ENCODE peak calls at places on chromosomes 2 and 18, in four cellular contexts. One of them, this sample, is unnamed.

GRCh38 chr2:120260736-120261135 is 8.1 kb downstream of the RALB start:
- DNase-seq in HL-60: no peak
- DNase-seq in neural progenitor cell: no peak
- DNase-seq in astrocyte of the cerebellum: no peak
- DNase-seq in this sample: no peak

GRCh38 chr2:134454931-134455330 is 201.1 kb downstream of the MGAT5 start:
- DNase-seq in neural progenitor cell: no peak
- DNase-seq in HL-60: no peak
- DNase-seq in astrocyte of the cerebellum: no peak
- DNase-seq in this sample: no peak

GRCh38 chr2:138779451-138780440 is at the start of gene NXPH2:
- DNase-seq in neural progenitor cell: peak
- DNase-seq in HL-60: no peak
- DNase-seq in astrocyte of the cerebellum: no peak
- DNase-seq in this sample: no peak

GRCh38 chr2:1645761-1646476 is 98.4 kb downstream of the PXDN start:
- DNase-seq in neural progenitor cell: no peak
- DNase-seq in HL-60: no peak
- DNase-seq in astrocyte of the cerebellum: no peak
- DNase-seq in this sample: no peak

GRCh38 chr2:112821142-112821541 is 15.4 kb downstream of the IL1B start:
- DNase-seq in HL-60: no peak
- DNase-seq in neural progenitor cell: no peak
- DNase-seq in astrocyte of the cerebellum: no peak
- DNase-seq in this sample: no peak

GRCh38 chr2:219293736-219294201 is 14.6 kb downstream of the DNAJB2 start:
- DNase-seq in neural progenitor cell: no peak
- DNase-seq in astrocyte of the cerebellum: no peak
- DNase-seq in HL-60: no peak
- DNase-seq in this sample: no peak

GRCh38 chr2:12455626-12456025 is 261.1 kb upstream of the TRIB2 start:
- DNase-seq in HL-60: no peak
- DNase-seq in neural progenitor cell: no peak
- DNase-seq in astrocyte of the cerebellum: no peak
- DNase-seq in this sample: no peak

GRCh38 chr2:181778621-181779195 is 98.4 kb upstream of the NEUROD1 start:
- DNase-seq in neural progenitor cell: peak
- DNase-seq in HL-60: no peak
- DNase-seq in astrocyte of the cerebellum: no peak
- DNase-seq in this sample: no peak

GRCh38 chr2:127153691-127154158 is 46.8 kb upstream of the BIN1 start:
- DNase-seq in HL-60: no peak
- DNase-seq in neural progenitor cell: no peak
- DNase-seq in astrocyte of the cerebellum: peak
- DNase-seq in this sample: no peak

GRCh38 chr2:113005030-113005509 is at the start of gene IL36A:
- DNase-seq in HL-60: no peak
- DNase-seq in neural progenitor cell: no peak
- DNase-seq in astrocyte of the cerebellum: no peak
- DNase-seq in this sample: no peak

GRCh38 chr2:18824915-18825314 is 235.5 kb upstream of the NT5C1B start:
- DNase-seq in neural progenitor cell: no peak
- DNase-seq in astrocyte of the cerebellum: no peak
- DNase-seq in HL-60: no peak
- DNase-seq in this sample: no peak

GRCh38 chr2:129728251-129728972 is 251.1 kb upstream of the RAB6C start:
- DNase-seq in astrocyte of the cerebellum: no peak
- DNase-seq in HL-60: no peak
- DNase-seq in neural progenitor cell: no peak
- DNase-seq in this sample: no peak

GRCh38 chr2:174729797-174730529 is 34.3 kb downstream of the CHRNA1 start:
- DNase-seq in astrocyte of the cerebellum: no peak
- DNase-seq in neural progenitor cell: peak
- DNase-seq in HL-60: no peak
- DNase-seq in this sample: no peak

GRCh38 chr2:71675296-71675695 is 221.9 kb downstream of the DYSF start:
- DNase-seq in HL-60: no peak
- DNase-seq in neural progenitor cell: no peak
- DNase-seq in astrocyte of the cerebellum: no peak
- DNase-seq in this sample: peak

GRCh38 chr18:11393486-11393885 is 215.9 kb upstream of the SLC35G4 start:
- DNase-seq in astrocyte of the cerebellum: no peak
- DNase-seq in neural progenitor cell: no peak
- DNase-seq in HL-60: no peak
- DNase-seq in this sample: no peak

GRCh38 chr2:137190411-137191190 is 425.3 kb downstream of the THSD7B start:
- DNase-seq in HL-60: no peak
- DNase-seq in astrocyte of the cerebellum: no peak
- DNase-seq in neural progenitor cell: no peak
- DNase-seq in this sample: no peak

GRCh38 chr2:10475811-10476660 is 27.9 kb upstream of the ODC1 start:
- DNase-seq in astrocyte of the cerebellum: no peak
- DNase-seq in neural progenitor cell: peak
- DNase-seq in HL-60: no peak
- DNase-seq in this sample: peak

GRCh38 chr18:79595876-79596374 is 83.7 kb upstream of the CTDP1 start:
- DNase-seq in neural progenitor cell: no peak
- DNase-seq in HL-60: no peak
- DNase-seq in astrocyte of the cerebellum: no peak
- DNase-seq in this sample: peak

GRCh38 chr2:155060906-155061305 is 362.4 kb downstream of the KCNJ3 start:
- DNase-seq in HL-60: no peak
- DNase-seq in neural progenitor cell: no peak
- DNase-seq in astrocyte of the cerebellum: no peak
- DNase-seq in this sample: no peak

GRCh38 chr18:65768379-65768778 is 17.6 kb downstream of the CDH7 start:
- DNase-seq in astrocyte of the cerebellum: no peak
- DNase-seq in HL-60: no peak
- DNase-seq in neural progenitor cell: no peak
- DNase-seq in this sample: no peak

GRCh38 chr18:10279905-10280658 is 174.4 kb upstream of the APCDD1 start:
- DNase-seq in neural progenitor cell: no peak
- DNase-seq in astrocyte of the cerebellum: no peak
- DNase-seq in HL-60: no peak
- DNase-seq in this sample: no peak

GRCh38 chr2:235300368-235301201 is 193.3 kb upstream of the AGAP1 start:
- DNase-seq in astrocyte of the cerebellum: peak
- DNase-seq in HL-60: no peak
- DNase-seq in neural progenitor cell: no peak
- DNase-seq in this sample: no peak

GRCh38 chr18:72160504-72161445 is 383.4 kb downstream of the CBLN2 start:
- DNase-seq in HL-60: no peak
- DNase-seq in astrocyte of the cerebellum: no peak
- DNase-seq in neural progenitor cell: no peak
- DNase-seq in this sample: no peak

GRCh38 chr2:98027955-98028593 is 32.3 kb upstream of the TMEM131 start:
- DNase-seq in neural progenitor cell: peak
- DNase-seq in astrocyte of the cerebellum: peak
- DNase-seq in HL-60: no peak
- DNase-seq in this sample: no peak

GRCh38 chr2:204913854-204914464 is 368.7 kb downstream of the PARD3B start:
- DNase-seq in neural progenitor cell: no peak
- DNase-seq in astrocyte of the cerebellum: no peak
- DNase-seq in HL-60: no peak
- DNase-seq in this sample: no peak

GRCh38 chr18:78123144-78123909 is 856.3 kb upstream of the SALL3 start:
- DNase-seq in HL-60: no peak
- DNase-seq in neural progenitor cell: no peak
- DNase-seq in astrocyte of the cerebellum: no peak
- DNase-seq in this sample: no peak

GRCh38 chr2:59339121-59339836 is 1098.2 kb upstream of the FANCL start:
- DNase-seq in astrocyte of the cerebellum: no peak
- DNase-seq in neural progenitor cell: no peak
- DNase-seq in HL-60: no peak
- DNase-seq in this sample: no peak

GRCh38 chr2:50856112-50856511 is 175.8 kb downstream of the NRXN1 start:
- DNase-seq in neural progenitor cell: no peak
- DNase-seq in astrocyte of the cerebellum: no peak
- DNase-seq in HL-60: no peak
- DNase-seq in this sample: no peak

GRCh38 chr2:127172306-127172705 is 47.8 kb downstream of the CYP27C1 start:
- DNase-seq in HL-60: no peak
- DNase-seq in neural progenitor cell: no peak
- DNase-seq in astrocyte of the cerebellum: no peak
- DNase-seq in this sample: no peak

GRCh38 chr2:189657867-189658266 is 3.4 kb upstream of the ASNSD1 start:
- DNase-seq in neural progenitor cell: no peak
- DNase-seq in astrocyte of the cerebellum: no peak
- DNase-seq in HL-60: peak
- DNase-seq in this sample: no peak

GRCh38 chr2:42196403-42197267 is 27.5 kb downstream of the EML4 start:
- DNase-seq in astrocyte of the cerebellum: peak
- DNase-seq in HL-60: peak
- DNase-seq in neural progenitor cell: peak
- DNase-seq in this sample: peak

GRCh38 chr18:9694952-9695495 is 13.1 kb upstream of the RAB31 start:
- DNase-seq in neural progenitor cell: no peak
- DNase-seq in HL-60: no peak
- DNase-seq in astrocyte of the cerebellum: no peak
- DNase-seq in this sample: no peak

GRCh38 chr2:34910018-34910417 is 1310.9 kb upstream of the FAM98A start:
- DNase-seq in HL-60: no peak
- DNase-seq in astrocyte of the cerebellum: no peak
- DNase-seq in neural progenitor cell: no peak
- DNase-seq in this sample: no peak

GRCh38 chr2:100104718-100105677 is 37.4 kb downstream of the AFF3 start:
- DNase-seq in astrocyte of the cerebellum: no peak
- DNase-seq in HL-60: no peak
- DNase-seq in neural progenitor cell: peak
- DNase-seq in this sample: no peak

GRCh38 chr18:36757081-36757480 is 71.7 kb downstream of the TPGS2 start:
- DNase-seq in astrocyte of the cerebellum: peak
- DNase-seq in neural progenitor cell: peak
- DNase-seq in HL-60: no peak
- DNase-seq in this sample: no peak

GRCh38 chr18:25724121-25724520 is 366.3 kb downstream of the SS18 start:
- DNase-seq in HL-60: no peak
- DNase-seq in astrocyte of the cerebellum: no peak
- DNase-seq in neural progenitor cell: no peak
- DNase-seq in this sample: no peak

GRCh38 chr18:8704361-8705279 is 736 bp upstream of the MTCL1 start:
- DNase-seq in astrocyte of the cerebellum: no peak
- DNase-seq in HL-60: peak
- DNase-seq in neural progenitor cell: peak
- DNase-seq in this sample: peak

GRCh38 chr2:197170137-197170682 is 140.4 kb downstream of the ANKRD44 start:
- DNase-seq in astrocyte of the cerebellum: no peak
- DNase-seq in HL-60: no peak
- DNase-seq in neural progenitor cell: no peak
- DNase-seq in this sample: no peak

GRCh38 chr18:3652380-3653262 is 202.6 kb downstream of the TGIF1 start:
- DNase-seq in HL-60: peak
- DNase-seq in astrocyte of the cerebellum: peak
- DNase-seq in neural progenitor cell: no peak
- DNase-seq in this sample: peak

GRCh38 chr2:231613655-231614558 is 21.2 kb downstream of the TEX44 start:
- DNase-seq in neural progenitor cell: peak
- DNase-seq in HL-60: peak
- DNase-seq in astrocyte of the cerebellum: no peak
- DNase-seq in this sample: no peak
- TF ChIP-seq CTCF in neural progenitor cell: peak
- TF ChIP-seq CTCF in HL-60: no peak
- TF ChIP-seq CTCF in astrocyte of the cerebellum: peak
- TF ChIP-seq CTCF in this sample: no peak

DNA sequence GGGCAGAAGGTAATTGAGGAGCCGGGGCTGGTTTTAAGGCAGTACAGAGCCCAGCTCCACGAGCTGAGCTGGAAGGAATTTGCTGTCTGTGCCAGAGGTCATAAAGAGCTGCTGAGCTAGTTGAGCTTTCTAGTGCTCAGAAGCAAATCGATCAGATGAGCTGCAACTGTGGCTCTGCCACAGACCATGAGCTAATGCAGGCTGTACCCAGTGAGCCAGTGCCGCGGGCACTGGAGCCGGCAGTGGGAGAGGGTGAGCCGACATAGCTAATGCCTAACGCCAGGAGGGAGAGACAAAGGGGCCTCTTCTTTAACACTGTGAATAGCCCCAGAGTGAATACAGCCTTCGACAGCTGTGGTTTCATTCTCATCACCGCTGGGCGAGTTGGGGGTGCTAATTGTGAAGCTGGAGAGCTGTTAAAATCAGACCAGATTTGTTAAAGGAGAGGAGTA is 410.1 kb upstream of the TCF4 start:
- DNase-seq in astrocyte of the cerebellum: peak
- DNase-seq in HL-60: no peak
- DNase-seq in neural progenitor cell: peak
- DNase-seq in this sample: no peak
- TF ChIP-seq CTCF in astrocyte of the cerebellum: no peak
- TF ChIP-seq CTCF in HL-60: no peak
- TF ChIP-seq CTCF in neural progenitor cell: no peak
- TF ChIP-seq CTCF in this sample: no peak

GRCh38 chr2:171747371-171747770 is 60.1 kb downstream of the DYNC1I2 start:
- DNase-seq in neural progenitor cell: no peak
- DNase-seq in astrocyte of the cerebellum: no peak
- DNase-seq in HL-60: no peak
- DNase-seq in this sample: no peak
- TF ChIP-seq CTCF in neural progenitor cell: no peak
- TF ChIP-seq CTCF in astrocyte of the cerebellum: no peak
- TF ChIP-seq CTCF in HL-60: no peak
- TF ChIP-seq CTCF in this sample: no peak

GRCh38 chr2:240469239-240469636 is 33.8 kb downstream of the GPC1 start:
- DNase-seq in neural progenitor cell: peak
- DNase-seq in HL-60: no peak
- DNase-seq in astrocyte of the cerebellum: no peak
- DNase-seq in this sample: peak
- TF ChIP-seq CTCF in neural progenitor cell: peak
- TF ChIP-seq CTCF in HL-60: no peak
- TF ChIP-seq CTCF in astrocyte of the cerebellum: no peak
- TF ChIP-seq CTCF in this sample: no peak